ENCODE peak calls at places on chromosomes 5 and 9, in nine cellular contexts. Q is globus pallidus; M is GM04503; Z is stimulated activated CD4-positive, alpha-beta T cell treated with anti-CD3 and anti-CD28 coated beads, Interleukin-1b, Interleukin-23, amount 100 ng/mL, for 48 hours; B is fibroblast of villous mesenchyme; H is psoas muscle; Y is WTC11; X is NCI-H2171 treated with DMSO at 0.1 percent for 48 hours; P is hypothalamus. K is an unnamed sample.
A peak's percentile ranks its signal among the peaks of the same experiment; 100 is the strongest.

GRCh38 chr5:124876564-124876963 is 130.1 kb upstream of the ZNF608 start:
- DNase-seq in Q (no peak), M (no peak), Z (no peak), B (no peak), H (no peak), Y (no peak), X (no peak), P (no peak), K (no peak)

GRCh38 chr5:87191645-87192044 is 76.0 kb upstream of the RASA1 start:
- DNase-seq in Q (no peak), M (no peak), Z (no peak), B (no peak), H (no peak), Y (no peak), X (no peak), P (no peak), K (no peak)

GRCh38 chr5:10140195-10140973 is 109.3 kb downstream of the ATPSCKMT start:
- DNase-seq in Q (no peak), M (no peak), Z (no peak), B (peak; percentile 7), H (no peak), Y (peak; percentile 52), X (no peak), P (no peak), K (peak; percentile 13)

GRCh38 chr9:109961579-109961978 is 181.6 kb downstream of the PALM2AKAP2 start:
- DNase-seq in Q (no peak), M (no peak), Z (no peak), B (no peak), H (no peak), Y (no peak), X (no peak), P (no peak), K (no peak)

GRCh38 chr5:114332493-114332892 is 29.4 kb upstream of the KCNN2 start:
- DNase-seq in Q (no peak), M (no peak), Z (no peak), B (peak; percentile 22), H (no peak), Y (no peak), X (no peak), P (no peak), K (no peak)

GRCh38 chr5:176737746-176738699 is 72.3 kb upstream of the UNC5A start:
- DNase-seq in Q (no peak), M (no peak), Z (no peak), B (no peak), H (no peak), Y (no peak), X (no peak), P (no peak), K (no peak)

GRCh38 chr5:29040404-29040803 is 2002.0 kb upstream of the CDH9 start:
- DNase-seq in Q (no peak), M (no peak), Z (no peak), B (no peak), H (no peak), Y (no peak), X (no peak), P (no peak), K (no peak)

GRCh38 chr5:132180134-132180745 is 47.4 kb downstream of the P4HA2 start:
- DNase-seq in Q (peak; percentile 25), M (peak; percentile 24), Z (no peak), B (peak; percentile 73), H (no peak), Y (no peak), X (no peak), P (no peak), K (peak; percentile 41)

GRCh38 chr5:72799721-72800120 is 16.7 kb upstream of the TNPO1 start:
- DNase-seq in Q (no peak), M (no peak), Z (no peak), B (no peak), H (no peak), Y (no peak), X (no peak), P (no peak), K (no peak)

GRCh38 chr9:2389404-2389803 is 232.2 kb upstream of the VLDLR start:
- DNase-seq in Q (no peak), M (no peak), Z (no peak), B (no peak), H (no peak), Y (no peak), X (peak; percentile 16), P (no peak), K (no peak)

GRCh38 chr5:160325716-160326115 is 13.4 kb upstream of the CCNJL start:
- DNase-seq in Q (no peak), M (no peak), Z (no peak), B (no peak), H (no peak), Y (no peak), X (no peak), P (no peak), K (no peak)

GRCh38 chr9:136455043-136456002 is 15.7 kb upstream of the INPP5E start:
- DNase-seq in Q (no peak), M (no peak), Z (no peak), B (no peak), H (no peak), Y (no peak), X (no peak), P (no peak), K (no peak)

GRCh38 chr5:125298258-125298657 is 551.8 kb upstream of the ZNF608 start:
- DNase-seq in Q (no peak), M (no peak), Z (no peak), B (no peak), H (no peak), Y (no peak), X (no peak), P (no peak), K (no peak)

GRCh38 chr9:114348906-114349482 is 19.3 kb downstream of the ORM2 start:
- DNase-seq in Q (no peak), M (peak; percentile 92), Z (peak; percentile 96), B (peak; percentile 99), H (peak; percentile 65), Y (peak; percentile 64), X (peak; percentile 75), P (peak; percentile 7), K (peak; percentile 99)

GRCh38 chr5:2101685-2102084 is 219.0 kb upstream of the IRX4 start:
- DNase-seq in Q (no peak), M (no peak), Z (no peak), B (no peak), H (no peak), Y (no peak), X (no peak), P (no peak), K (no peak)

GRCh38 chr5:111278824-111279504 is 54.8 kb downstream of the CAMK4 start:
- DNase-seq in Q (peak; percentile 30), M (no peak), Z (peak; percentile 87), B (peak; percentile 46), H (peak; percentile 18), Y (peak; percentile 88), X (no peak), P (no peak), K (no peak)

GRCh38 chr5:1255081-1255561 is 29.9 kb downstream of the SLC6A18 start:
- DNase-seq in Q (no peak), M (no peak), Z (peak; percentile 22), B (no peak), H (no peak), Y (no peak), X (no peak), P (no peak), K (peak; percentile 57)

GRCh38 chr5:113140837-113141661 is 164.5 kb downstream of the DCP2 start:
- DNase-seq in Q (peak; percentile 51), M (peak; percentile 84), Z (no peak), B (peak; percentile 96), H (peak; percentile 35), Y (no peak), X (no peak), P (no peak), K (peak; percentile 87)

GRCh38 chr5:103929310-103930003 is 366.9 kb upstream of the NUDT12 start:
- DNase-seq in Q (no peak), M (no peak), Z (no peak), B (no peak), H (no peak), Y (no peak), X (no peak), P (no peak), K (no peak)

GRCh38 chr5:107456281-107456715 is 214.4 kb downstream of the EFNA5 start:
- DNase-seq in Q (no peak), M (no peak), Z (no peak), B (no peak), H (no peak), Y (no peak), X (peak; percentile 90), P (no peak), K (no peak)

GRCh38 chr9:113620016-113620376 is 156.5 kb downstream of the RGS3 start:
- DNase-seq in Q (no peak), M (no peak), Z (no peak), B (no peak), H (no peak), Y (no peak), X (no peak), P (no peak), K (no peak)

GRCh38 chr9:122130837-122131236 is 28.7 kb downstream of the NDUFA8 start:
- DNase-seq in Q (no peak), M (no peak), Z (no peak), B (no peak), H (no peak), Y (no peak), X (no peak), P (no peak), K (no peak)

GRCh38 chr9:13239208-13239607 is 40.3 kb downstream of the MPDZ start:
- DNase-seq in Q (no peak), M (no peak), Z (no peak), B (no peak), H (no peak), Y (no peak), X (no peak), P (no peak), K (no peak)

GRCh38 chr9:93112116-93112863 is 16.3 kb downstream of the CARD19 start:
- DNase-seq in Q (no peak), M (no peak), Z (no peak), B (no peak), H (peak; percentile 21), Y (no peak), X (no peak), P (no peak), K (no peak)

GRCh38 chr9:106286249-106286648 is 576.7 kb upstream of the ZNF462 start:
- DNase-seq in Q (peak; percentile 84), M (no peak), Z (no peak), B (no peak), H (no peak), Y (peak; percentile 36), X (peak; percentile 61), P (no peak), K (no peak)

GRCh38 chr9:35594471-35594870 is 10.6 kb upstream of the TESK1 start:
- DNase-seq in Q (no peak), M (no peak), Z (no peak), B (no peak), H (no peak), Y (no peak), X (no peak), P (no peak), K (no peak)

GRCh38 chr5:149878371-149878770 is 66.2 kb downstream of the PDE6A start:
- DNase-seq in Q (no peak), M (no peak), Z (no peak), B (no peak), H (no peak), Y (no peak), X (no peak), P (no peak), K (no peak)

GRCh38 chr9:23554691-23555090 is 271.3 kb downstream of the ELAVL2 start:
- DNase-seq in Q (no peak), M (no peak), Z (no peak), B (no peak), H (no peak), Y (no peak), X (no peak), P (no peak), K (no peak)

GRCh38 chr9:78191931-78192330 is 43.9 kb upstream of the CEP78 start:
- DNase-seq in Q (no peak), M (no peak), Z (no peak), B (no peak), H (no peak), Y (no peak), X (no peak), P (no peak), K (no peak)

GRCh38 chr9:35422753-35423152 is 67.2 kb upstream of the RUSC2 start:
- DNase-seq in Q (no peak), M (no peak), Z (no peak), B (no peak), H (no peak), Y (no peak), X (no peak), P (no peak), K (no peak)

GRCh38 chr5:171616002-171616780 is 169.4 kb upstream of the SMIM23 start:
- DNase-seq in Q (no peak), M (no peak), Z (no peak), B (no peak), H (no peak), Y (no peak), X (no peak), P (no peak), K (no peak)

K was measured in HFFc6.